ENCODE peak calls at places on chromosomes 1 and 21, in six cellular contexts. One of them, this sample, is unnamed.

GRCh38 chr21:25895565-25896205 is 160.9 kb downstream of the GABPA start:
- DNase-seq in GM23338: peak; percentile 66
- DNase-seq in ovary: no peak
- DNase-seq in upper lobe of right lung: no peak
- DNase-seq in astrocyte: no peak
- DNase-seq in A549: no peak
- DNase-seq in this sample: no peak

GRCh38 chr1:93132638-93133037 is 47.6 kb downstream of the TMED5 start:
- DNase-seq in GM23338: no peak
- DNase-seq in ovary: no peak
- DNase-seq in upper lobe of right lung: no peak
- DNase-seq in astrocyte: no peak
- DNase-seq in A549: no peak
- DNase-seq in this sample: no peak

GRCh38 chr1:209747580-209748262 is 8.1 kb upstream of the TRAF3IP3 start:
- DNase-seq in GM23338: peak; percentile 98
- DNase-seq in ovary: peak; percentile 93
- DNase-seq in upper lobe of right lung: peak; percentile 95
- DNase-seq in astrocyte: peak; percentile 79
- DNase-seq in A549: peak; percentile 97
- DNase-seq in this sample: peak; percentile 95

GRCh38 chr21:44579056-44579832 is 1.2 kb downstream of the KRTAP10-5 start:
- DNase-seq in GM23338: no peak
- DNase-seq in ovary: no peak
- DNase-seq in upper lobe of right lung: peak; percentile 50
- DNase-seq in astrocyte: no peak
- DNase-seq in A549: no peak
- DNase-seq in this sample: no peak

GRCh38 chr1:36306210-36306901 is at the start of gene SH3D21:
- DNase-seq in GM23338: peak; percentile 92
- DNase-seq in ovary: peak; percentile 51
- DNase-seq in upper lobe of right lung: peak; percentile 88
- DNase-seq in astrocyte: no peak
- DNase-seq in A549: peak; percentile 67
- DNase-seq in this sample: peak; percentile 73

GRCh38 chr1:231478800-231479199 is 49.7 kb upstream of the TSNAX start:
- DNase-seq in GM23338: peak; percentile 40
- DNase-seq in ovary: no peak
- DNase-seq in upper lobe of right lung: no peak
- DNase-seq in astrocyte: no peak
- DNase-seq in A549: no peak
- DNase-seq in this sample: no peak

GRCh38 chr1:212281589-212281988 is 3.6 kb upstream of the PPP2R5A start:
- DNase-seq in GM23338: no peak
- DNase-seq in ovary: no peak
- DNase-seq in upper lobe of right lung: no peak
- DNase-seq in astrocyte: no peak
- DNase-seq in A549: no peak
- DNase-seq in this sample: no peak

GRCh38 chr1:50968884-50969610 is 998 bp upstream of the CDKN2C start:
- DNase-seq in GM23338: peak; percentile 50
- DNase-seq in ovary: peak; percentile 66
- DNase-seq in upper lobe of right lung: peak; percentile 79
- DNase-seq in astrocyte: no peak
- DNase-seq in A549: peak; percentile 52
- DNase-seq in this sample: peak; percentile 74

GRCh38 chr1:170397061-170397460 is 134.9 kb upstream of the GORAB start:
- DNase-seq in GM23338: no peak
- DNase-seq in ovary: no peak
- DNase-seq in upper lobe of right lung: no peak
- DNase-seq in astrocyte: no peak
- DNase-seq in A549: no peak
- DNase-seq in this sample: no peak

GRCh38 chr1:6026095-6026809 is 19.4 kb upstream of the KCNAB2 start:
- DNase-seq in GM23338: peak; percentile 85
- DNase-seq in ovary: no peak
- DNase-seq in upper lobe of right lung: peak; percentile 96
- DNase-seq in astrocyte: no peak
- DNase-seq in A549: peak; percentile 68
- DNase-seq in this sample: peak; percentile 83

GRCh38 chr21:36504067-36505058 is 24.4 kb upstream of the CLDN14 start:
- DNase-seq in GM23338: peak; percentile 65
- DNase-seq in ovary: peak; percentile 29
- DNase-seq in upper lobe of right lung: no peak
- DNase-seq in astrocyte: no peak
- DNase-seq in A549: peak; percentile 44
- DNase-seq in this sample: no peak

GRCh38 chr1:231272880-231273279 is 31.9 kb downstream of the GNPAT start:
- DNase-seq in GM23338: no peak
- DNase-seq in ovary: no peak
- DNase-seq in upper lobe of right lung: peak; percentile 79
- DNase-seq in astrocyte: peak; percentile 46
- DNase-seq in A549: no peak
- DNase-seq in this sample: no peak

GRCh38 chr1:45010855-45011811 is at the start of gene HECTD3:
- DNase-seq in GM23338: peak; percentile 77
- DNase-seq in ovary: peak; percentile 76
- DNase-seq in upper lobe of right lung: peak; percentile 89
- DNase-seq in astrocyte: peak; percentile 52
- DNase-seq in A549: peak; percentile 61
- DNase-seq in this sample: peak; percentile 88

GRCh38 chr1:91546876-91547275 is 46.2 kb downstream of the CDC7 start:
- DNase-seq in GM23338: peak; percentile 51
- DNase-seq in ovary: no peak
- DNase-seq in upper lobe of right lung: no peak
- DNase-seq in astrocyte: no peak
- DNase-seq in A549: peak; percentile 39
- DNase-seq in this sample: no peak
- TF ChIP-seq CTCF in GM23338: peak; percentile 60
- TF ChIP-seq CTCF in ovary: no peak
- TF ChIP-seq CTCF in upper lobe of right lung: no peak
- TF ChIP-seq CTCF in astrocyte: no peak
- TF ChIP-seq CTCF in A549: peak; percentile 32
- TF ChIP-seq CTCF in this sample: no peak

DNA sequence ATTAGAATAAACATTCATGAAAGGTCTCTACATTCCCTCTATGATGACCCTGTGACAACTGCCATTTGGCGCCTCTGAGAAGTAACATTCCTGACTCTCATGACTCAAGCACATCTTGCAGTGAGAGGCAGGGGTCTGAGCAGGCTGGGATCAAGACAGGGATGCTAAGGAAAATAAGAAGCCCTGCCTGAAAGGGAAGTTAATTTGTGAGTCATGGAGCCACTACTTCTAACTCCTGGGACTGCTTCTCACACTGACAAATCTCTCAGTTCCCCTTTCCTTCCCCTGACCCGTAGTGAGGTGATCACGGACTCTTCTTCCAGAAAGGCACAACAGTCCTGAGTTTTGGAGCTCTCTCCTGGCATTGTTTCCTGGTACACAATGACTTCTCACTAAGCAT is 231.9 kb downstream of the TNR start:
- DNase-seq in GM23338: no peak
- DNase-seq in ovary: no peak
- DNase-seq in upper lobe of right lung: no peak
- DNase-seq in astrocyte: peak; percentile 10
- DNase-seq in A549: no peak
- DNase-seq in this sample: no peak
- H3K4me1 ChIP-seq in GM23338: no peaks in the 10 kb centered on the region
- H3K4me1 ChIP-seq in ovary: no peaks in the 10 kb centered on the region
- H3K4me1 ChIP-seq in upper lobe of right lung: peaks cover 3% of the 10 kb centered on the region
- H3K4me1 ChIP-seq in astrocyte: peaks cover 6% of the 10 kb centered on the region
- H3K4me1 ChIP-seq in A549: no peaks in the 10 kb centered on the region
- H3K4me1 ChIP-seq in this sample: no peaks in the 10 kb centered on the region

DNA sequence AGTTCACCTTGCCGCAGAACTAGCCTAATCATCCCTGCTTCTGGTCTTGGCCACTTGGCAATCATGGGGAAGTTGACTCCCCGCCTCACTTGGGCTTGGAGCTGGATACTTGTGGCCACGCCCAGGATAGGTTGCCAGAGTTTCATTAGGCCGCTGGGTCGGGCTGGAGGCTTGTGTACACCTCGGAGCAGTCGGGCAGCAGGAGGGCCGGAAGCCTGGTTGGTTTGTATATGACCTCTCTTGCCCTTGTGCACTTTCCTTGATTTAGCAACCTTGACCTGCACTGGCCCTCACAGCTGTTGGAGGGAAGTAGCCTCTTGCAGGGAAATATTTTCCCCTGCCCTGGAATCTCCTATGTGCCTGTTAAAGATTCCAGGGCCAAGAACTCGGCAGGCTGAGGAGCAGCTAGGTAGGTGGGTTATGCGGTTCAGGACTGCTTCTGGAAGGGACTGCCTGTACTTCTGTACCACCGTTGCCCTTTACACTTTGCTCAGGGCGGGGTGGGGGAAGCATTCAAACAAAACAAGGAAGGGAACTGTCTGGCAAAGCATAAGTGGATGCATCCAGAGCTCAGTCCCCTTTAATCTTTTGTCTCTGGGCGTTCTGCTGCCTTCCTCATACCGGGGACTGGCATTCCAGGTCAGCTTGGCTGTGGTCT is 83.5 kb downstream of the UCK2 start:
- DNase-seq in GM23338: no peak
- DNase-seq in ovary: peak; percentile 65
- DNase-seq in upper lobe of right lung: peak; percentile 69
- DNase-seq in astrocyte: no peak
- DNase-seq in A549: no peak
- DNase-seq in this sample: peak; percentile 67
- H3K27ac ChIP-seq in GM23338: peak overlapping the region; percentile 55
- H3K27ac ChIP-seq in ovary: peak overlapping the region; percentile 39
- H3K27ac ChIP-seq in upper lobe of right lung: peak overlapping the region; percentile 55
- H3K27ac ChIP-seq in astrocyte: no peak overlapping the region
- H3K27ac ChIP-seq in A549: no peak overlapping the region
- H3K27ac ChIP-seq in this sample: no peak overlapping the region

DNA sequence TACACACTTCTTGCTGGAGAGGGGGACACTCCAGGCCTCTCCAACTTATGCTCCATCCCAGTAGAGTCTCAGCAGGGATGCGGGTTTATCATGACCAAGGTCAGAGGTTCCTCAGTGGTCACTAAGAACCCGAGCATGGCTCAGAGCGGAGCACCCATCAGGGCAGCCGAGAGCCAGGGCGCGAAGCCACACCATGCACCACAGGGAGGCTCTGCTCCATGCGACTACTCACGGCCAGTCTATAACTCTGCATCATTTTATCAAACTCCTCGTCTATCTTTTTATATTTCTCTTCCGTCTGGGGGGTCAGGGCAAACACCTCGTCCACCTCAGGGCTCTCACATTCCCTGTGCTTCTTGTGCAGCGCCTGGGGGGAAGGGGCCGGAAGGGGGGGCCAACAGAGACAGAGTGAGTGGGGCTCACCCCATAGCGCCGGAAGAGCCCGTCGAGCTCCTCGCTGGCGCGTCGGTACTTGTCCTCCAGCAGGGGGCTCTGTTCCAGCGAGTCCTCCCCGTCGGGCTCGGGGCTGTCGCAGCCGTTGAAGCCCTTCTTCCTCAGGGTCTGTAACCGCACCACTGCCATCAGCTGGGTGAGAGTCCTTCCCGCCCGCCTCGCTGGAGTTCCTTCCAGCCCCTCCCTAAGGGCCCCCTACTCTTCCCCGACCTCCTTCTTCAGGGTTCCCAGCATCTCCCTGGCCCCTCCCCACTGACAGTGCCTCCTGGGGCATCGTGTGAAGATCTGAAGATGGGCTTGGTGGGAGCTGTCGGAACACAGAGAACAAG is 20.0 kb downstream of the MEF2D start:
- DNase-seq in GM23338: peak; percentile 95
- DNase-seq in ovary: peak; percentile 60
- DNase-seq in upper lobe of right lung: peak; percentile 80
- DNase-seq in astrocyte: no peak
- DNase-seq in A549: peak; percentile 59
- DNase-seq in this sample: peak; percentile 88
- TF ChIP-seq CTCF in GM23338: peak; percentile 88
- TF ChIP-seq CTCF in ovary: peak; percentile 43
- TF ChIP-seq CTCF in upper lobe of right lung: peak; percentile 71
- TF ChIP-seq CTCF in astrocyte: peak; percentile 37
- TF ChIP-seq CTCF in A549: peak; percentile 64
- TF ChIP-seq CTCF in this sample: peak; percentile 74

DNA sequence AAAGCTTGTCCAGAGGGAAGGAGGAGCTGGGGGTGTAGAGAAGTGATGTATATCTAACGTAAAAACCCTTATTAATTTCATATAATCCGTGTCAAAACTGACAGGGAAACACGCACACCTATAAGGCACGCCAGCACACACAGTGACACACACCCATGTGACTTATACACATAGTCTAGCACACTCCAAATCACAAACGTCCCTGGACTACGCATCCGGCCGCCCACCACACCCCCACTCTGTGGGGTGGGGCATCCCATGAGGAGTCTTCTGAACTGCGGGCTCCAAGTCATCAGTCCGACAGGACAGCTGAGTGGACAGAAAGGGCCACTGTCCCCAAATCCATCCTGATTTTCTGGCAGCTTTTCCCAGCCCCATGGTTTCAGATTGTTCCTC is 788 bp downstream of the PEA15 start:
- DNase-seq in GM23338: no peak
- DNase-seq in ovary: peak; percentile 45
- DNase-seq in upper lobe of right lung: no peak
- DNase-seq in astrocyte: peak; percentile 56
- DNase-seq in A549: peak; percentile 48
- DNase-seq in this sample: peak; percentile 75
- H3K4me1 ChIP-seq in GM23338: peaks cover 58% of the 10 kb centered on the region
- H3K4me1 ChIP-seq in ovary: peaks cover 20% of the 10 kb centered on the region
- H3K4me1 ChIP-seq in upper lobe of right lung: peaks cover 55% of the 10 kb centered on the region
- H3K4me1 ChIP-seq in astrocyte: peaks cover 48% of the 10 kb centered on the region
- H3K4me1 ChIP-seq in A549: peaks cover 45% of the 10 kb centered on the region
- H3K4me1 ChIP-seq in this sample: peaks cover 63% of the 10 kb centered on the region

GRCh38 chr1:84688461-84689061 is 1.7 kb downstream of the SSX2IP start:
- DNase-seq in GM23338: no peak
- DNase-seq in ovary: no peak
- DNase-seq in upper lobe of right lung: no peak
- DNase-seq in astrocyte: peak; percentile 15
- DNase-seq in A549: no peak
- DNase-seq in this sample: no peak
- H3K27ac ChIP-seq in GM23338: no peak overlapping the region
- H3K27ac ChIP-seq in ovary: no peak overlapping the region
- H3K27ac ChIP-seq in upper lobe of right lung: no peak overlapping the region
- H3K27ac ChIP-seq in astrocyte: no peak overlapping the region
- H3K27ac ChIP-seq in A549: no peak overlapping the region
- H3K27ac ChIP-seq in this sample: no peak overlapping the region